ENCODE peak calls at places on chromosomes 13 and 19, in six cellular contexts. Q is ACHN; Y is stimulated activated CD4-positive, alpha-beta T cell treated with anti-CD3 and anti-CD28 coated beads, TNF-alpha, amount 100 ng/mL, for 48 hours; N is activated naive CD4-positive, alpha-beta T cell treated with anti-CD3 and anti-CD28 coated beads for 36 hours; O is endodermal cell; J is NCI-H2029 treated with DMSO at 0.1 percent for 48 hours. P is an unnamed sample.
A peak's percentile ranks its signal among the peaks of the same experiment; 100 is the strongest.

GRCh38 chr13:95360464-95361097 is 59.3 kb upstream of the ABCC4 start:
- DNase-seq in Q (no peak), Y (no peak), N (no peak), O (peak; percentile 69), J (no peak), P (no peak)

GRCh38 chr13:110529522-110530311 is 31.8 kb downstream of the RAB20 start:
- DNase-seq in Q (no peak), Y (no peak), N (no peak), O (no peak), J (no peak), P (no peak)

GRCh38 chr19:7130043-7130442 is 60.5 kb downstream of the ZNF557 start:
- DNase-seq in Q (no peak), Y (no peak), N (no peak), O (no peak), J (no peak), P (no peak)

GRCh38 chr13:102028846-102029245 is 373.0 kb downstream of the FGF14 start:
- DNase-seq in Q (no peak), Y (no peak), N (no peak), O (no peak), J (peak; percentile 25), P (no peak)

GRCh38 chr13:110109910-110110309 is 197.0 kb downstream of the COL4A1 start:
- DNase-seq in Q (peak; percentile 36), Y (no peak), N (no peak), O (peak; percentile 79), J (no peak), P (no peak)

GRCh38 chr19:52190679-52191293 is 934 bp downstream of the PPP2R1A start:
- DNase-seq in Q (peak; percentile 32), Y (no peak), N (peak; percentile 27), O (peak; percentile 67), J (no peak), P (peak; percentile 41)

GRCh38 chr13:19601749-19602725 is 31.4 kb upstream of the MPHOSPH8 start:
- DNase-seq in Q (peak; percentile 44), Y (peak; percentile 15), N (peak; percentile 49), O (peak; percentile 89), J (no peak), P (peak; percentile 82)

GRCh38 chr19:18364826-18365528 is 21.0 kb upstream of the GDF15 start:
- DNase-seq in Q (peak; percentile 98), Y (no peak), N (no peak), O (no peak), J (peak; percentile 75), P (peak; percentile 98)

GRCh38 chr19:13840751-13841338 is 36.1 kb upstream of the NANOS3 start:
- DNase-seq in Q (no peak), Y (no peak), N (no peak), O (no peak), J (no peak), P (no peak)

GRCh38 chr13:41554626-41555386 is 97.5 kb downstream of the RGCC start:
- DNase-seq in Q (no peak), Y (peak; percentile 15), N (peak; percentile 41), O (no peak), J (no peak), P (no peak)

GRCh38 chr13:111046590-111047141 is 68.4 kb upstream of the ARHGEF7 start:
- DNase-seq in Q (no peak), Y (no peak), N (no peak), O (no peak), J (no peak), P (peak; percentile 29)

GRCh38 chr13:62747629-62748028 is 1332.0 kb upstream of the PCDH20 start:
- DNase-seq in Q (peak; percentile 39), Y (no peak), N (no peak), O (no peak), J (no peak), P (peak; percentile 3)

P was measured in SW480.